ENCODE peak calls at places on chromosomes 3 and 15, in ten cellular contexts. E is spleen, C is breast epithelium, X is uterus, P is stomach, Q is adrenal gland, J is pancreas, T is mucosa of descending colon, F is Caco-2, K is right atrium auricular region. S is an unnamed sample. For H3K4me1, the result is how much of the 10 kb centered on the place peaks cover.

GRCh38 chr3:14424711-14425573 is 22.5 kb downstream of the SLC6A6 start:
- DNase-seq in P (no peak), C (no peak), E (no peak), T (no peak), J (no peak), K (no peak), Q (no peak), F (no peak), X (no peak), S (no peak)

GRCh38 chr15:89783111-89783860 is 7.2 kb downstream of the MESP2 start:
- DNase-seq in X (no peak), P (no peak), K (no peak), J (no peak), T (peak), Q (no peak), C (no peak), F (peak), E (peak), S (no peak)

GRCh38 chr3:69326821-69327433 is 59.0 kb downstream of the FRMD4B start:
- DNase-seq in J (no peak), K (no peak), T (peak), X (no peak), F (no peak), C (no peak), P (no peak), Q (no peak), E (no peak), S (no peak)

GRCh38 chr15:57183614-57184344 is 192.5 kb upstream of the CGNL1 start:
- DNase-seq in P (no peak), F (no peak), Q (no peak), X (no peak), K (no peak), E (no peak), C (no peak), J (no peak), T (no peak), S (no peak)

GRCh38 chr3:52176188-52176752 is 21.7 kb upstream of the ALAS1 start:
- DNase-seq in J (no peak), E (peak), T (no peak), P (no peak), C (no peak), Q (no peak), K (no peak), X (no peak), F (no peak), S (no peak)

GRCh38 chr3:45100998-45101407 is 45.2 kb downstream of the CDCP1 start:
- DNase-seq in Q (peak), J (no peak), E (no peak), K (no peak), C (no peak), T (no peak), P (no peak), F (no peak), X (no peak), S (no peak)

GRCh38 chr3:147195896-147196295 is 210.4 kb downstream of the ZIC4 start:
- DNase-seq in P (no peak), Q (no peak), T (no peak), J (no peak), K (no peak), F (no peak), X (no peak), E (no peak), C (no peak), S (no peak)

GRCh38 chr3:30752961-30753360 is 141.5 kb downstream of the GADL1 start:
- DNase-seq in E (no peak), F (peak), X (no peak), T (peak), Q (peak), C (no peak), P (peak), J (no peak), K (no peak), S (no peak)

GRCh38 chr3:196207833-196208607 is 3.2 kb downstream of the ZDHHC19 start:
- DNase-seq in F (peak), C (no peak), K (no peak), X (no peak), T (peak), Q (peak), E (peak), P (no peak), J (no peak), S (peak)

GRCh38 chr15:65954289-65954741 is 85.0 kb downstream of the RAB11A start:
- DNase-seq in E (no peak), X (no peak), P (no peak), T (no peak), K (no peak), Q (no peak), J (no peak), C (no peak), F (no peak), S (peak)

GRCh38 chr3:13623101-13623654 is 74.3 kb downstream of the FBLN2 start:
- DNase-seq in C (no peak), P (peak), E (peak), K (no peak), Q (no peak), X (no peak), J (no peak), F (peak), T (no peak), S (no peak)

GRCh38 chr3:13888576-13888975 is 8.7 kb upstream of the WNT7A start:
- DNase-seq in F (no peak), T (no peak), Q (no peak), J (no peak), K (peak), P (no peak), C (no peak), E (no peak), X (no peak), S (no peak)

GRCh38 chr15:48566669-48567068 is 78.8 kb downstream of the FBN1 start:
- DNase-seq in K (no peak), T (no peak), P (no peak), Q (no peak), C (no peak), F (no peak), E (no peak), X (no peak), J (no peak), S (no peak)

GRCh38 chr15:53837263-53837662 is 77.8 kb upstream of the WDR72 start:
- DNase-seq in E (no peak), T (peak), Q (no peak), P (peak), K (no peak), F (no peak), X (no peak), C (peak), J (peak), S (no peak)

GRCh38 chr3:71784914-71785593 is at the start of gene PROK2:
- DNase-seq in C (no peak), T (no peak), P (no peak), K (no peak), E (peak), F (no peak), Q (peak), J (peak), X (no peak), S (peak)

GRCh38 chr15:63189955-63190691 is 717 bp downstream of the RAB8B start:
- DNase-seq in K (peak), P (no peak), E (no peak), F (no peak), Q (no peak), C (no peak), X (no peak), J (no peak), T (no peak), S (no peak)

GRCh38 chr3:70933105-70933810 is 620.8 kb upstream of the MDFIC2 start:
- DNase-seq in K (no peak), J (no peak), P (no peak), E (no peak), Q (no peak), F (no peak), C (no peak), T (no peak), X (no peak), S (no peak)

GRCh38 chr3:171439996-171440395 is 20.2 kb downstream of the TNIK start:
- DNase-seq in K (no peak), T (no peak), C (no peak), J (no peak), E (no peak), P (no peak), Q (no peak), X (no peak), F (no peak), S (no peak)

GRCh38 chr3:193987186-193987585 is 148.8 kb upstream of the HES1 start:
- DNase-seq in E (no peak), P (no peak), T (no peak), F (no peak), J (no peak), K (no peak), Q (no peak), X (no peak), C (no peak), S (no peak)

GRCh38 chr3:40464339-40465110 is 7.4 kb downstream of the RPL14 start:
- DNase-seq in X (no peak), K (no peak), C (no peak), F (no peak), P (no peak), J (no peak), Q (no peak), E (no peak), T (no peak), S (no peak)

GRCh38 chr15:74042603-74043424 is 39.5 kb downstream of the GOLGA6A start:
- DNase-seq in F (no peak), X (no peak), T (no peak), J (peak), C (no peak), E (no peak), K (no peak), P (no peak), Q (no peak), S (no peak)

DNA sequence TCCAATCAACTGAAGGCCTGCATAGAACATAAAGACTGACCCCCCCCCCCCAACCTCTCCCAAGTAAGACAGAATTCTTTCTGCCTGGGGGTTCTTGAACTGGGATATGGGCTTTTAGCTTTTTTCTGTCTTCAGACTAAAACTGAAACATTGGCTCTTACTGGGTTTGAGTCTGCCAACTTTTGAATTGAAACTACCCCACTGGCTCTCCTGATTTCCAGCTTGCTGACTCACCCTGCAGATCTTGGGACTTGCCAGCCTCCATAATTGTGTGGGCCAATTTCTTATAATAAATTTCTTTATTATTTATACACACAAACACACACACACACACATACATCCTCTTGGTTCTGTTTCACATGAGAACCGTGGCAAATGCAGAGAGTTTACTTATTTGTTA is 192.1 kb downstream of the TPRG1 start:
- DNase-seq in C (no peak), Q (peak), J (no peak), T (no peak), X (no peak), K (no peak), F (no peak), P (no peak), E (no peak), S (no peak)
- H3K4me1 ChIP-seq in C (under half), Q (under half), J (under half), T (under half), X (under half), K (under half), F (under half), P (under half), E (under half), S (under half)

GRCh38 chr15:23064156-23064555 is 24.8 kb upstream of the TUBGCP5 start:
- DNase-seq in K (no peak), E (no peak), X (no peak), F (no peak), T (no peak), Q (no peak), J (no peak), C (no peak), P (no peak), S (no peak)
- H3K4me3 ChIP-seq in K (no peak), E (no peak), X (no peak), F (no peak), T (no peak), Q (no peak), J (no peak), C (no peak), P (no peak), S (no peak)

GRCh38 chr15:101062471-101063171 is 143.5 kb downstream of the LRRK1 start:
- DNase-seq in C (no peak), J (no peak), X (no peak), P (no peak), E (peak), Q (no peak), F (no peak), K (no peak), T (no peak), S (no peak)
- H3K4me1 ChIP-seq in C (under half), J (under half), X (under half), P (under half), E (under half), Q (under half), F (under half), K (under half), T (under half), S (under half)

DNA sequence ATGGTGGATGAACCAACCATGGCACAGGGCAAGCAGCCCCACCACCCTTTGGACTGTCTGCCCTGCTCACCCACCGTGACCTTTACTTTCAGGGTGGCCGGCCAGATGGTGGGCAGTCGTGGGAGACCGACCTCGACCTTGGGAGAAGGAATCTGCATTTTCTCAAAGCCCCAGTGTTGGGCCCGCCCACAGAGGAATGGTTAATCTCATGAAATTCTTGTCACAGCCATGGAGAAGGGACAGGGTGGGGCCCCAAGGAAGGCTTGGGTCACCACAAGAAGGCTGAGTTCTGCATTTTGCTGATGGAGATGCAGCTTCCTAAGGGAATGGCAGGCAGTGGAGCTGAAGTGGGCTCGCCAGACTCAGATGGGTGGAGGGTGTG is 2.9 kb downstream of the PLXND1 start:
- DNase-seq in C (no peak), J (no peak), K (no peak), T (no peak), Q (no peak), P (no peak), F (no peak), X (no peak), E (no peak), S (no peak)
- H3K4me3 ChIP-seq in C (peak), J (no peak), K (peak), T (no peak), Q (no peak), P (peak), F (no peak), X (peak), E (peak), S (peak)

S was measured in HAP-1.